ENCODE peak calls at places on chromosomes 2 and 18, in eight cellular contexts. I, M, D, K, J, Q, S and N are unnamed samples.
A peak's percentile ranks its signal among the peaks of the same experiment; 100 is the strongest.

GRCh38 chr18:45565280-45565970 is 49.9 kb upstream of the SLC14A2 start:
- DNase-seq in I (no peak), M (no peak), D (no peak), K (no peak), J (no peak), Q (no peak), S (peak; percentile 11), N (no peak)

GRCh38 chr2:148719941-148720436 is 75.4 kb downstream of the EPC2 start:
- DNase-seq in I (no peak), M (no peak), D (no peak), K (no peak), J (no peak), Q (no peak), S (no peak), N (no peak)

GRCh38 chr2:54360055-54360792 is 95.9 kb upstream of the SPTBN1 start:
- DNase-seq in I (no peak), M (no peak), D (no peak), K (no peak), J (no peak), Q (peak; percentile 58), S (peak; percentile 72), N (no peak)

GRCh38 chr2:72927619-72928537 is 10.6 kb downstream of the EMX1 start:
- DNase-seq in I (no peak), M (no peak), D (no peak), K (no peak), J (no peak), Q (no peak), S (no peak), N (no peak)

GRCh38 chr2:175030380-175031271 is 25.4 kb upstream of the CHN1 start:
- DNase-seq in I (peak; percentile 35), M (peak; percentile 79), D (peak; percentile 82), K (peak; percentile 69), J (peak; percentile 78), Q (peak; percentile 33), S (peak; percentile 67), N (peak; percentile 16)

GRCh38 chr2:121362776-121363175 is 77.8 kb upstream of the TFCP2L1 start:
- DNase-seq in I (no peak), M (no peak), D (no peak), K (no peak), J (no peak), Q (peak; percentile 28), S (no peak), N (no peak)

GRCh38 chr2:150485114-150485870 is 2.2 kb downstream of the RND3 start:
- DNase-seq in I (no peak), M (peak; percentile 77), D (peak; percentile 72), K (peak; percentile 73), J (peak; percentile 84), Q (peak; percentile 64), S (peak; percentile 84), N (no peak)

GRCh38 chr2:182372661-182373060 is 54.2 kb downstream of the PDE1A start:
- DNase-seq in I (no peak), M (no peak), D (no peak), K (peak; percentile 90), J (no peak), Q (no peak), S (peak; percentile 89), N (peak; percentile 82)

GRCh38 chr2:73386894-73387636 is 1.4 kb downstream of the ALMS1 start:
- DNase-seq in I (peak; percentile 7), M (peak; percentile 10), D (no peak), K (no peak), J (no peak), Q (no peak), S (peak; percentile 4), N (no peak)

GRCh38 chr18:24265502-24266064 is 126.7 kb downstream of the CABYR start:
- DNase-seq in I (no peak), M (no peak), D (no peak), K (no peak), J (no peak), Q (no peak), S (no peak), N (no peak)

GRCh38 chr18:23703057-23703986 is 14.1 kb downstream of the LAMA3 start:
- DNase-seq in I (peak; percentile 26), M (no peak), D (peak; percentile 63), K (peak; percentile 80), J (peak; percentile 49), Q (peak; percentile 67), S (peak; percentile 84), N (peak; percentile 71)

GRCh38 chr2:101064868-101065549 is 62.9 kb downstream of the RPL31 start:
- DNase-seq in I (no peak), M (no peak), D (no peak), K (peak; percentile 91), J (no peak), Q (no peak), S (peak; percentile 83), N (peak; percentile 57)

GRCh38 chr2:65299246-65299645 is 71.6 kb downstream of the ACTR2 start:
- DNase-seq in I (no peak), M (no peak), D (no peak), K (peak; percentile 95), J (no peak), Q (no peak), S (peak; percentile 67), N (no peak)

GRCh38 chr2:65294701-65295100 is 67.1 kb downstream of the ACTR2 start:
- DNase-seq in I (no peak), M (no peak), D (no peak), K (no peak), J (peak; percentile 31), Q (no peak), S (no peak), N (no peak)

GRCh38 chr2:65298089-65298488 is 70.5 kb downstream of the ACTR2 start:
- DNase-seq in I (no peak), M (no peak), D (no peak), K (no peak), J (no peak), Q (no peak), S (no peak), N (no peak)

GRCh38 chr2:65297544-65297943 is 69.9 kb downstream of the ACTR2 start:
- DNase-seq in I (no peak), M (no peak), D (no peak), K (no peak), J (no peak), Q (no peak), S (no peak), N (no peak)

GRCh38 chr2:65296971-65297370 is 69.3 kb downstream of the ACTR2 start:
- DNase-seq in I (no peak), M (no peak), D (no peak), K (no peak), J (no peak), Q (no peak), S (no peak), N (no peak)
- TF ChIP-seq EZH2phosphoT487 in I (no peak), M (no peak), D (no peak), K (no peak), J (no peak), Q (no peak), S (no peak), N (no peak)

DNA sequence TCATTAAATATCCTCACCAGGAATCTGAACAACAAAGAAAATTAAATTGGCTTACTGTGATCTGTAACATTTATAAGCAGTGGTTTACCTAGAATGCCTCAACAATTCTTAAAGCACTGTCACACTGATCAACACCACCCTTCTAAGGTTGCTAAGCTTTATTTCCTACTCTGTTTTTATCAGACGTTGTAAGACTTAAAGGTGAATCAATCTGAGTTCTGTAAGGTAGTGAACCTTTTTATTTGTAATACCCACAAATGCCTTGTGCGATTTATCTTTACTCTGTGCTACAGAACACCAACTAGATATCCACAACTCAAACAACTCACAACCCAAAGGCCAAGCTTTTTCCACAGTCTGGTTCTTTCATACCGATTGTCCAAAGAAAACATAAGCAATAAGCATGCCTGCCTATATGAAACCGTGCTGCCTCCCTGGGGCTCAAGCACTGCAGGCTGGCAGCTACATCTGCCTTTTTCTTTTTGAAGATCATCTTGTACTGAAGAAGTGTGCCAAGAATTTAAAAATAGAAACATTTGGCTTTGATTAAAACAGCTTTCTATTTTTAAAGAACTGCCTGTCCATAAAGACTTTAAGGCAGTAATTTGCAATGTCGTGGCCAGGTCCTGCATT is 490.7 kb downstream of the NUP35 start:
- DNase-seq in I (no peak), M (no peak), D (no peak), K (no peak), J (no peak), Q (peak; percentile 9), S (no peak), N (no peak)
- TF ChIP-seq EZH2phosphoT487 in I (no peak), M (no peak), D (no peak), K (no peak), J (no peak), Q (no peak), S (no peak), N (no peak)

GRCh38 chr2:177758591-177759371 is 313.8 kb downstream of the PDE11A start:
- DNase-seq in I (no peak), M (no peak), D (peak; percentile 82), K (peak; percentile 59), J (peak; percentile 80), Q (peak; percentile 51), S (peak; percentile 76), N (peak; percentile 41)
- TF ChIP-seq EZH2phosphoT487 in I (no peak), M (no peak), D (no peak), K (no peak), J (no peak), Q (no peak), S (no peak), N (no peak)

GRCh38 chr2:127085260-127085666 is 21.7 kb downstream of the BIN1 start:
- DNase-seq in I (no peak), M (no peak), D (no peak), K (no peak), J (peak; percentile 32), Q (no peak), S (peak; percentile 27), N (no peak)

GRCh38 chr2:127081826-127082633 is 24.9 kb downstream of the BIN1 start:
- DNase-seq in I (peak; percentile 63), M (no peak), D (peak; percentile 44), K (no peak), J (no peak), Q (no peak), S (no peak), N (no peak)

GRCh38 chr2:127082974-127083373 is 24.0 kb downstream of the BIN1 start:
- DNase-seq in I (no peak), M (no peak), D (no peak), K (no peak), J (no peak), Q (no peak), S (peak; percentile 39), N (no peak)

GRCh38 chr2:127084611-127085031 is 22.3 kb downstream of the BIN1 start:
- DNase-seq in I (no peak), M (no peak), D (no peak), K (no peak), J (no peak), Q (no peak), S (peak; percentile 47), N (no peak)

DNA sequence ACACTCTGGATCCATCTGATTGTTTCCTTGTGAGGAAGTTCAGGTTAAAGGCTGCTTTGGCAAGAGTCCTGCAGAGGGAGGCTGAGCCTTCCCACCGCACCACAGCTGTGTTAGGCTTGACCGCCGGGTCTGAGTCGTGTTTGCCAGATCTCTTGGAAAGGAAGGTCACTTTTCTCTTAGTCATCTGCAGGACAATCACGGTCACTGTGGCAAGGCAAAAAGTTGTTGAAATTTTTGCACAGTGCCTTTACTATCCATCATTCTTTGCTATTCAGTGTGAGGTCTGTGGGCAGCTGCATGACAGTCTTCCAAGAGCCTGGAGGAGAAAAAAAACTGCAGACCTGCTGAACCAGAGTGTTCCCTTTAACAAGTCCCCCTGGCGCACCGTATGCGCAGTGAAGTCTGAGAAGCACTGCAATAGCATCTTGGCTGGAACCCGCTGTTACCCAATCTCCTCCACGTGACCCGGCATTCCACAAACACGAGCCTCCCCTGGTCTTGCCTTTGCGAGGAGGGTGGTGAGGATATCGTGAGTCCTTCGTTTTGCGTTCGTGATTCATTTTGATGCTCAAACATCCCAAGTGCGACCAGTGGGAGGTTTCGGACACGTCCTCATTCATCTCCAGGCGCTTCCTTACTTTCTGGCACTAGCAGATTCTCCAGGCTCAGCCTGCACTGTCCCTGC is 23.0 kb downstream of the BIN1 start:
- DNase-seq in I (no peak), M (no peak), D (no peak), K (peak; percentile 37), J (no peak), Q (no peak), S (peak; percentile 98), N (no peak)
- TF ChIP-seq EZH2phosphoT487 in I (no peak), M (no peak), D (no peak), K (no peak), J (no peak), Q (no peak), S (no peak), N (no peak)